ENCODE peak calls at places on chromosomes 3 and 15, in six cellular contexts. B, Q, R, Y, I and Z are unnamed samples.
A peak's percentile ranks its signal among the peaks of the same experiment; 100 is the strongest.

GRCh38 chr3:194871864-194872668 is 186.4 kb downstream of the FAM43A start:
- DNase-seq in B (no peak), Q (no peak), R (no peak), Y (no peak), I (no peak), Z (no peak)

GRCh38 chr3:8443829-8444791 is 57.5 kb upstream of the LMCD1 start:
- DNase-seq in B (peak; percentile 99), Q (no peak), R (no peak), Y (peak; percentile 23), I (no peak), Z (no peak)

GRCh38 chr15:57626713-57627440 is 35.2 kb downstream of the MYZAP start:
- DNase-seq in B (no peak), Q (no peak), R (no peak), Y (no peak), I (no peak), Z (no peak)

GRCh38 chr15:101175396-101175795 is 76.5 kb downstream of the CHSY1 start:
- DNase-seq in B (no peak), Q (no peak), R (no peak), Y (no peak), I (no peak), Z (no peak)

GRCh38 chr15:63234479-63234878 is 42.9 kb upstream of the APH1B start:
- DNase-seq in B (no peak), Q (no peak), R (no peak), Y (no peak), I (no peak), Z (no peak)

GRCh38 chr15:39564972-39565665 is 15.8 kb upstream of the THBS1 start:
- DNase-seq in B (no peak), Q (no peak), R (no peak), Y (no peak), I (no peak), Z (no peak)

GRCh38 chr3:79187441-79187840 is 580.4 kb downstream of the ROBO1 start:
- DNase-seq in B (no peak), Q (no peak), R (no peak), Y (no peak), I (no peak), Z (no peak)

GRCh38 chr3:4350789-4351163 is 47.6 kb downstream of the SETMAR start:
- DNase-seq in B (peak; percentile 53), Q (peak; percentile 38), R (peak; percentile 31), Y (no peak), I (peak; percentile 69), Z (peak; percentile 32)

GRCh38 chr3:98777801-98778220 is 14.7 kb downstream of the ST3GAL6 start:
- DNase-seq in B (no peak), Q (no peak), R (no peak), Y (no peak), I (no peak), Z (no peak)

GRCh38 chr15:71601038-71601869 is 209.1 kb upstream of the NR2E3 start:
- DNase-seq in B (no peak), Q (no peak), R (no peak), Y (no peak), I (no peak), Z (no peak)

GRCh38 chr15:88312941-88313579 is 56.5 kb upstream of the NTRK3 start:
- DNase-seq in B (no peak), Q (no peak), R (no peak), Y (no peak), I (no peak), Z (no peak)

GRCh38 chr3:129068291-129068886 is 7.8 kb downstream of the GP9 start:
- DNase-seq in B (no peak), Q (no peak), R (no peak), Y (no peak), I (no peak), Z (no peak)

GRCh38 chr15:98657721-98658120 is 9.4 kb downstream of the IGF1R start:
- DNase-seq in B (no peak), Q (no peak), R (no peak), Y (no peak), I (no peak), Z (no peak)

GRCh38 chr3:72517325-72517724 is 330.9 kb downstream of the SHQ1 start:
- DNase-seq in B (no peak), Q (no peak), R (no peak), Y (no peak), I (no peak), Z (no peak)

GRCh38 chr3:59820352-59820934 is 770.6 kb upstream of the CFAP20DC start:
- DNase-seq in B (no peak), Q (no peak), R (no peak), Y (no peak), I (no peak), Z (no peak)

GRCh38 chr15:29070471-29071192 is 184.9 kb downstream of the APBA2 start:
- DNase-seq in B (no peak), Q (no peak), R (no peak), Y (no peak), I (no peak), Z (no peak)

GRCh38 chr3:42827654-42828053 is 18.4 kb downstream of the ACKR2 start:
- DNase-seq in B (no peak), Q (no peak), R (no peak), Y (no peak), I (no peak), Z (no peak)

GRCh38 chr3:45870099-45870498 is 16.2 kb upstream of the CCR9 start:
- DNase-seq in B (no peak), Q (no peak), R (no peak), Y (no peak), I (no peak), Z (no peak)

GRCh38 chr3:24316887-24317383 is 177.7 kb downstream of the THRB start:
- DNase-seq in B (peak; percentile 82), Q (no peak), R (no peak), Y (no peak), I (no peak), Z (no peak)

GRCh38 chr3:49519916-49520385 is 34.3 kb upstream of the BSN start:
- DNase-seq in B (no peak), Q (no peak), R (no peak), Y (no peak), I (no peak), Z (no peak)

GRCh38 chr3:161549251-161549650 is 52.6 kb downstream of the OTOL1 start:
- DNase-seq in B (no peak), Q (no peak), R (no peak), Y (no peak), I (no peak), Z (no peak)

GRCh38 chr3:51173518-51174271 is 211.4 kb upstream of the MANF start:
- DNase-seq in B (no peak), Q (no peak), R (no peak), Y (no peak), I (no peak), Z (no peak)

GRCh38 chr15:92847841-92848240 is 52.3 kb upstream of the CHD2 start:
- DNase-seq in B (no peak), Q (no peak), R (no peak), Y (no peak), I (no peak), Z (no peak)

GRCh38 chr3:197031315-197032285 is 2.0 kb upstream of the MELTF start:
- DNase-seq in B (peak; percentile 96), Q (no peak), R (no peak), Y (no peak), I (peak; percentile 66), Z (no peak)

GRCh38 chr3:134885877-134886621 is 91.0 kb downstream of the EPHB1 start:
- DNase-seq in B (no peak), Q (peak; percentile 25), R (peak; percentile 95), Y (peak; percentile 15), I (no peak), Z (peak; percentile 32)

GRCh38 chr3:34213481-34213880 is 415.1 kb downstream of the PDCD6IP start:
- DNase-seq in B (no peak), Q (no peak), R (no peak), Y (no peak), I (no peak), Z (no peak)
- TF ChIP-seq POLR2AphosphoS5 in B (no peak), Q (no peak), R (no peak), Y (no peak), I (no peak), Z (no peak)

DNA sequence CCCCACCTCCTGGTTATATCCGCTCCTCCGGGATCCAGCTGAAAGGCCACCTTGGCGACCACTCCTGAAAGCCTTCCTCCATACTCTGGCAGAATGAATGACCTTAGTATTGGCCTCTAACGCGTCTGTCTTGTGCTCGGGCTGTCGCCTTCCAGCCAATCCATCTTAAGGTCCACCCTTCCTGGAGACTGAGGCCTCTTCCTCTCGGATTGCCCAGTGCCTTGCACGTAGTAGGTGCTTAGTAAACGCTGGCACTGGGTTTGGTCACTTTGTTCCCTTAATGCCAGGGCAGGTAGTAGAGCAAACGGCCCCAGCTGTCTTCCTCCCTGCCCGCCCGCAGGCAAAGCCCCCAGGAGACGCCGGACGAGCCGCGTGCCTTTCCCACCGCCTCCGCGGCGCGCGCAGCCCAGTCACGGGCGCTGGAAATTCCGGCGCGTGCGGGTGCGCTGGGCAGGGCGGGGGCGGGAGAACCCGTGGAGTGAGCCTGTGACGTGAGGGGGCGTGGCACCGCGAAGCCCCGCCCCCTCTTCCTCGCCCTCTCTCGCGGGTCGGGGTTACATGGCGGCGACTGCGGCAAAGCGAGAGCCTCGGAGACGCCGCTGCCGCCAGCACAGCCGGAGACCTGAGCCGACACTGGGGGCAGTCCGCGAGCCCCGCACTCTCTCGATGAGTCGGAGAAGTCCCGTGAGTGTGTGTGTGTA is at the start of gene MAPK6:
- DNase-seq in B (peak; percentile 80), Q (peak; percentile 95), R (peak; percentile 71), Y (peak; percentile 73), I (peak; percentile 97), Z (peak; percentile 92)
- TF ChIP-seq POLR2A in B (peak; percentile 87), Q (peak; percentile 85), R (peak; percentile 88), Y (peak; percentile 86), I (peak; percentile 85), Z (peak; percentile 80)

DNA sequence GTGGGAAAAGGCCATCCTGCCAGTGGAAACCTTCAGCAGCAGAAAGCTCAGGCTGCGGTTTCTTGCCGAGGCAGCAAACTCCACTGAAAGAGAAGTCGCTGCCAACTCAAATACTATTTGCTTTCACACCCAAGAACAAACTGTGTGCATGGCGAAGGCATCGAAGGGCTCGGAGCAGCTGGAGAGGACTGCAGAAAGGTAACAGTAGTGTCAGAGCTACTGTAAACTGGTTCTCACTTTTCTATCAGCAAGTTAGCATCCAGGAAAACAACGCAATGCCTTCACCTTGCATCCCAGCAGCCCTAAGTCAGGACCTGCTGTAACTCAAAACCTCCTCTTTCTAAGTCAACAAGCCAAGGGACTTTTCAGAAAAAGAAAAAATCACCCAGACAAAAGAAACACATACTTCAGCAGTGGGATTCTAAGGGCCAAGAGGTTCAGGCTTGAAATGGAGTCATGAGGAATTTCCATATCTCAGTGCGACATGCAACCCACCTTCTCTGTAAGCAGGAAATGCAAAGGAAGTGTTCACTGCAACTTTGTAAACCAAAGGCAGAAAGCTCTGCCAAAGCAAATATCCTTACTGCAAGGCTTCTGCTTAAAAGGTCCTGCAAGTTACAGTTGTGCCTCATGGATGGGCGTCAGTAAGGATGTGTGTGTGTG is 193.5 kb downstream of the FOXP1 start:
- DNase-seq in B (peak; percentile 39), Q (no peak), R (no peak), Y (peak; percentile 29), I (no peak), Z (no peak)
- TF ChIP-seq TAF1 in B (no peak), Q (no peak), R (no peak), Y (no peak), I (no peak), Z (no peak)

GRCh38 chr3:57085211-57085610 is 24.7 kb downstream of the SPATA12 start:
- DNase-seq in B (no peak), Q (no peak), R (no peak), Y (no peak), I (no peak), Z (no peak)
- TF ChIP-seq POLR2AphosphoS5 in B (no peak), Q (no peak), R (no peak), Y (no peak), I (no peak), Z (no peak)